ENCODE peak calls at places on chromosomes 2 and 18, in ten cellular contexts. Z is Peyer's patch, S is endothelial cell of umbilical vein, Y is right lobe of liver, W is adrenal gland, V is IMR-90, N is A549, R is tibial nerve, L is transverse colon, X is heart left ventricle. M is an unnamed sample. For H3K4me1, the result is how much of the 10 kb centered on the place peaks cover.

GRCh38 chr2:227818569-227819397 is 5.1 kb downstream of the CCL20 start:
- DNase-seq in L (peak), R (peak), W (peak), S (no peak), X (peak), Z (no peak), N (peak), V (no peak), Y (peak), M (peak)

GRCh38 chr2:120650022-120650644 is 85.5 kb upstream of the GLI2 start:
- DNase-seq in V (no peak), Z (no peak), Y (no peak), L (no peak), N (no peak), S (no peak), R (no peak), X (no peak), W (no peak), M (no peak)

GRCh38 chr2:97751752-97752151 is 38.4 kb downstream of the ZAP70 start:
- DNase-seq in N (no peak), Y (no peak), R (no peak), X (peak), Z (no peak), L (no peak), V (peak), W (no peak), S (no peak), M (no peak)

GRCh38 chr2:230129343-230129742 is 60.6 kb upstream of the SLC16A14 start:
- DNase-seq in Z (no peak), S (no peak), Y (no peak), V (no peak), W (no peak), N (no peak), R (no peak), L (no peak), X (no peak), M (no peak)

GRCh38 chr18:76572517-76573247 is 77.6 kb upstream of the ZNF516 start:
- DNase-seq in Z (no peak), W (no peak), L (no peak), S (no peak), Y (peak), N (peak), X (no peak), V (no peak), R (no peak), M (no peak)

GRCh38 chr2:23649819-23650218 is 264.8 kb downstream of the KLHL29 start:
- DNase-seq in N (no peak), Y (no peak), R (no peak), S (peak), W (peak), V (peak), Z (no peak), L (no peak), X (no peak), M (no peak)

GRCh38 chr2:126945118-126945517 is 46.4 kb downstream of the TEX51 start:
- DNase-seq in X (no peak), N (no peak), W (no peak), R (no peak), L (no peak), S (no peak), Y (no peak), V (no peak), Z (no peak), M (no peak)

GRCh38 chr18:3104190-3105054 is 91.5 kb upstream of the LPIN2 start:
- DNase-seq in S (peak), Y (no peak), W (no peak), L (no peak), V (peak), Z (no peak), N (no peak), X (no peak), R (no peak), M (no peak)

GRCh38 chr2:18871430-18871829 is 282.1 kb upstream of the NT5C1B start:
- DNase-seq in Z (no peak), N (no peak), X (no peak), Y (no peak), R (no peak), L (no peak), S (no peak), W (no peak), V (no peak), M (no peak)

GRCh38 chr2:74856004-74856578 is 22.2 kb downstream of the HK2 start:
- DNase-seq in Z (peak), X (no peak), S (no peak), N (peak), V (no peak), L (peak), W (no peak), R (no peak), Y (no peak), M (no peak)

GRCh38 chr2:63465633-63466032 is 122.6 kb downstream of the WDPCP start:
- DNase-seq in S (no peak), W (no peak), L (no peak), V (peak), X (no peak), Z (no peak), R (no peak), Y (no peak), N (no peak), M (no peak)

GRCh38 chr2:185456517-185456916 is 282.1 kb upstream of the FSIP2 start:
- DNase-seq in Z (no peak), Y (no peak), W (no peak), R (no peak), N (no peak), L (no peak), X (no peak), V (no peak), S (no peak), M (no peak)

GRCh38 chr2:121099329-121100318 is 185.4 kb downstream of the TFCP2L1 start:
- DNase-seq in X (peak), V (no peak), W (no peak), L (peak), Y (no peak), Z (no peak), N (peak), S (no peak), R (no peak), M (no peak)

GRCh38 chr2:134602666-134603065 is 116.1 kb downstream of the TMEM163 start:
- DNase-seq in Z (no peak), N (no peak), S (no peak), R (no peak), V (no peak), W (no peak), L (no peak), Y (no peak), X (no peak), M (no peak)

GRCh38 chr2:151007365-151007764 is 254.3 kb downstream of the RBM43 start:
- DNase-seq in L (no peak), V (peak), W (no peak), X (peak), R (no peak), Z (no peak), Y (no peak), N (no peak), S (no peak), M (no peak)

GRCh38 chr18:63042351-63042750 is 277.2 kb downstream of the BCL2 start:
- DNase-seq in V (no peak), Y (no peak), W (no peak), N (no peak), Z (no peak), X (no peak), R (no peak), S (no peak), L (no peak), M (no peak)

GRCh38 chr18:7117390-7118355 is at the start of gene LAMA1:
- DNase-seq in V (peak), S (no peak), L (no peak), N (no peak), Z (no peak), R (no peak), W (no peak), Y (peak), X (no peak), M (no peak)

GRCh38 chr2:127256866-127257265 is 36.8 kb upstream of the CYP27C1 start:
- DNase-seq in Z (no peak), V (no peak), R (no peak), X (no peak), L (no peak), Y (no peak), S (no peak), N (no peak), W (no peak), M (no peak)

GRCh38 chr2:238947920-238948710 is 100.2 kb downstream of the TWIST2 start:
- DNase-seq in V (peak), L (no peak), S (peak), R (peak), Z (peak), X (peak), N (peak), W (no peak), Y (no peak), M (peak)

GRCh38 chr2:240998706-240999000 is 235 bp downstream of the SNED1 start:
- DNase-seq in V (no peak), Y (no peak), L (no peak), R (no peak), W (no peak), S (no peak), X (no peak), N (no peak), Z (no peak), M (no peak)

GRCh38 chr2:149225446-149225845 is 104.9 kb upstream of the LYPD6 start:
- DNase-seq in V (no peak), S (no peak), R (no peak), N (no peak), Y (no peak), W (no peak), L (no peak), Z (no peak), X (no peak), M (no peak)

GRCh38 chr18:62611395-62612241 is 88.8 kb downstream of the ZCCHC2 start:
- DNase-seq in N (no peak), V (no peak), Z (no peak), Y (no peak), L (no peak), R (no peak), X (peak), S (no peak), W (no peak), M (peak)

GRCh38 chr2:128362186-128362888 is 43.7 kb upstream of the HS6ST1 start:
- DNase-seq in V (no peak), Y (no peak), L (no peak), Z (peak), N (no peak), S (no peak), R (no peak), W (no peak), X (no peak), M (no peak)

GRCh38 chr2:132438650-132439030 is 22.0 kb downstream of the GPR39 start:
- DNase-seq in V (peak), Y (no peak), Z (no peak), N (peak), R (no peak), W (no peak), X (no peak), S (peak), L (no peak), M (no peak)

GRCh38 chr18:7885763-7886295 is 318.7 kb downstream of the PTPRM start:
- DNase-seq in S (no peak), X (no peak), W (no peak), R (no peak), Y (no peak), V (no peak), Z (no peak), L (no peak), N (no peak), M (no peak)

GRCh38 chr2:159285929-159286708 is at the start of gene WDSUB1:
- DNase-seq in S (peak), V (peak), N (peak), R (peak), Z (peak), X (peak), L (peak), W (peak), Y (peak), M (peak)

GRCh38 chr2:42792583-42793313 is at the start of gene HAAO:
- DNase-seq in V (no peak), Y (no peak), R (peak), L (peak), N (no peak), S (peak), X (peak), W (no peak), Z (peak), M (peak)

DNA sequence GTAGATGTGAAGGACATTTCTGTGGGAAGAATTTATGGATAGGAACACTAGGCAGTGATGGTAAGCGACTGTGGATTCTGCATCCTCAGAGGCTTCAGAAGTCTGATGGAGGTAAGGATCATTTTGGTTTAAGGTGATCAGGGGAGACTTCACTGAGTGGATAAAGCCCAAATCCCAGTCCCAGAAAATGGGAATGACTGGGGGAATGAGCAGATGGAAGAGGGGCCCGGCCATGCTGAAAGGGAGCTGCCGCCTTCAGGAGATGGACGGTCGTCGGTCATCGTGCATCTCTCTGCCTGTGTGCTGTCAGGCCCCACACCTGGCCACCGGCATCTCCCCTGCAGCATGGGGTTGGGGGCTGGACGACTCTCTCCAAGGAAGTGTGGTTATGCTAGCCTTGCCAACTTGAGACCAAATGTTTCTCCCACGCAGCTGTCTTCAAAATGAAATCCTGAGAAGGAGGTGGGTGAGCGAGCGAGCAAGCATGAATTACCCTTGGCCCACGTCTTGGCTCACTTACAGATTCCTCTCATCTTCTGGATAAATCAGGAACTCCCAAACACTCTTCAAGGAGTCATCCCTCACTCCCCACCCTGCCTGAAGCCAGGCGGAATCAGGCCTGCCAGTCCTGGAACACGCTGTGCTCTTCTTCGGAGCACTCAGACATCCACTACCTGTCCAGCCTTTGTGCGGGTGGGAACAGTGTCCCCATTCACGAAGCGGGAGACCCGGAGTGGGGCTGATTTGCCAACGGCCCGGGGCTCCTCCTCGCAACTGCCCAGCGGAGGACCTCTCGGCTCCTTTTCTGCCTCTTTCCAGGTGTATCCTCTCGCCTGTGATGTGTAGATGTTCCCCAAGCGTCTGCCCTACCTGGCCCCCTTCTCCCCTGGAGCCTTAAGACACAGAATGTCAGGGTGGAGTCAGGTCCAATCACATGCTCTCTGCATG is 85.6 kb downstream of the PRKCE start:
- DNase-seq in V (peak), N (no peak), Y (no peak), S (no peak), R (no peak), X (no peak), W (no peak), L (no peak), Z (no peak), M (peak)
- H3K4me1 ChIP-seq in V (under half), N (under half), Y (under half), S (under half), R (under half), X (under half), W (under half), L (under half), Z (under half), M (under half)

GRCh38 chr2:232476045-232476444 is 11.6 kb downstream of the ECEL1 start:
- DNase-seq in R (no peak), Z (no peak), W (peak), X (no peak), S (no peak), Y (no peak), N (no peak), V (no peak), L (no peak), M (no peak)

GRCh38 chr2:232476791-232477190 is 10.8 kb downstream of the ECEL1 start:
- DNase-seq in V (no peak), L (no peak), Y (peak), S (no peak), X (no peak), N (no peak), R (no peak), Z (peak), W (peak), M (no peak)

GRCh38 chr2:232479341-232480200 is 8.1 kb downstream of the ECEL1 start:
- DNase-seq in Y (peak), W (peak), N (no peak), V (no peak), L (no peak), X (peak), S (no peak), Z (no peak), R (no peak), M (no peak)

GRCh38 chr2:232478571-232479340 is 8.9 kb downstream of the ECEL1 start:
- DNase-seq in Z (peak), Y (peak), R (no peak), N (no peak), S (no peak), W (peak), X (peak), L (no peak), V (no peak), M (no peak)

DNA sequence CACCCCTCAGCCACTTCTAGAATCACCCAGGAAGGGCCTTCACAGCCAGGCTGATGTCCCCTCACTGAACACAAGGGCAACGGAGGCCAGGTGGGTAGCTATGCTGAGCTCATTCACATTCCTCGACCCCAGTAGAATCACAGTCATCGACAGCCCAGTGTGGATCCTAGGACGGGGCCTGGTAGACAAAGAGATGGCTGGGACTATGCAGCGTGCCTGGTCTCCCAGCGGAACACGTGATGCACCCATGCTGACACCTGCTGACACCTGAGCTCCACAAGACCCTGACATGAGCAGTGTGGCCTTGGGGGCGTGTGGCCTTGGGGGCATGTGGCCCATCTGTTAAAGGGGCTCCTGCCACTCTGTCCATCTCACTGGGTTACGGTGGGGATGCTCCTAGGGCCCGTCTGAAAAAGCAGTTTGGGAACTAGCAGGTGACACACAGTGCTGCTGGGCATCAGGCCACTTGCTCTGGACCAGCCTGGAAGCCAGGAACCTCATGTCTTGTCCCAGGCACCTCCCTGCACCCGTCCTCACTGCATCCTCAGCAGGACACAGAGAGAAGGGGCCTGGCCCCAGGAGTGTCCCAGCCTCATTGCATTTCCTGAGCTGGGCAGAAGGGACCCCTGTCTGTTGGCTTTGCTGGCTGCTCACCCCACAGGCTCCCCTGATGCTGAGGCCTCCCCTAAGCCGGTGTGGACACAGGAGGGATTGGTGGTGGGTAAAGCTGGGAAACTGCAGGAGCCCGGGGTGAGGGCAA is 9.7 kb downstream of the ECEL1 start:
- DNase-seq in X (peak), N (no peak), Y (no peak), S (no peak), L (no peak), V (no peak), Z (peak), W (peak), R (no peak), M (no peak)
- TF ChIP-seq POLR2A in X (no peak), N (no peak), Y (no peak), S (no peak), L (no peak), V (no peak), Z (no peak), W (no peak), R (no peak), M (no peak)

DNA sequence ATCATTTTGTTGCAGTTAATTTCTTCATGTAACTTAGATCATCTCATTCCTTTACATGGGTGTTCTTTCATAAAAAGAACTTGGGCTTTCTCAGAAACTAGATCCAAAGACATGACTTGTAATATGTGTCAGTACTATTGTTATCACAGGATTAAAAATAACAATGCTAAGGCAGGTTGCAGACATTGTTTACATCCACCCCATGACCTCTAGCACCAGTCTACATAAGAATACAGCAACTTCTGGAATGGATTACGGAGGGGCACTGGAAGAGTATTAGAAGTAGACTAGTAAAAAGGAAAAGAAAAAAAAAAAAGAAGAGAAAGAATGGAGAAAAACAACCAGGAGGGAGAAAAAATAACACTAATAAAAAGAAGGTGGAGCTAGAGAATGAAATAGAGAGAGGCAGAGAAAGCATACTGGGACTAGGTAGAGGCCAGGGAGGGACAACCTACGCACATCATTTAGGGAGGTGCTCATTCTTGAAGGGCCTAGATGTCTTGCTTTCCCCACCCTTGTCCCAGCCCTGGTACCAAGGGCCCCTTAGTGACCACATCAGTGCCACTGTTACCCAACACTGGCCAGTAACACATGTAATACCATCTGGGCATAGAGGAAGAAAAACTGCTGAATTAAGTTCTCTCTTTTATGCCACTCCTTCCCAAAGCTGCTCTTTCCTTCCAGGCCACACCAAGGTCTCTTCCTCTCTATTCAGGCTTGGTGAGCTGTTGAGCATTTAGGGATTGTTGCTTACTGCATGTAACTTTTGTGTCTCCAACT is 70.6 kb upstream of the KLF7 start:
- DNase-seq in S (peak), Z (no peak), Y (no peak), R (no peak), V (no peak), X (peak), W (peak), N (no peak), L (no peak), M (no peak)
- H3K4me1 ChIP-seq in S (under half), Z (under half), Y (under half), R (under half), V (under half), X (under half), W (under half), N (under half), L (under half), M (under half)

DNA sequence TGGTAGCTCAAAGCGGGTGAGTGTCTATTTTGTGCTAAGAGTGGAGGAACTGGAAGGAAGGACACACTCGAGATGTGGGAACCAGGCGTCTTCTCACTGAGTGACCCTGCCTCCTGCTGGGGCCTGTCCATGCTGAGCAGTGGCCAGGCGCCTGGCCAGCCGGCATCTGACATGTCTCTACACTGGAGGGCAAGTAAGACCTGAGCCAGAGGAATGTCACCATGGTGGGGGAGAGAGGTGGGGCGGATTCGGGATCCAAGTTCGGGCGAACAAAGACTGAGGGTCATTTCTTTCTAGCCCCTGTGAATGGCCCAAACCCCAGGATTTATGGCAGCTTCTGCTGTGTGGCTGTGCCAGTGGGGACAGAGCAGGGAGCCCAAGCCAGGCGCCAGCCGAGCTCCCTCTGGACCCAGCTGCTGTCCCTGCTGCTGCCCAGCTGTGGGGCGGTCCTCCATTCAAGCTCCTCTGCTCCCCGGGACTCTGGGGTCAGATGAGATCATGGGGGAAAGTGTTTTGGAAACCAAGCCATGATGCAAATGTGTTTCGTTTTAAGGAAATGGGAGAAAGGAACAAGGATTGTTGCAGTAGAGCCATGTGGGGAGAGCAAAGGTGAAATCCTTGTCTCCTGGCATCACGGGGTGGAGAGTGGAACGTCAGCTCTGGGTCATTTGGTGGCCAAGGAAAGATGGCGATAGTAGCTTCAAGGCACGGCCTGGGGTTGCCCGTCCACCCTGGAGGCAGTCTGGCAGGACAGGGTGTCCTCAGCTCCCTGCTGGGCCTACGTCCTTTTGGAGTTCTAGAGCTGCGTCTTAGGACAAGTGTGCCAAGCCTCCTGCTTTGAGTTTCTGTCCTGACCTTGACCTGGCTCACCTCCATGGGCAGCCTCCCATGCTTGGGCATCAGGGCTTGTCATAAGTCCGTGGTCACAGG is 8.1 kb downstream of the ACKR3 start:
- DNase-seq in V (no peak), Z (no peak), W (no peak), R (no peak), X (peak), Y (no peak), L (no peak), S (peak), N (no peak), M (no peak)
- TF ChIP-seq POLR2A in V (no peak), Z (no peak), W (no peak), R (no peak), X (no peak), Y (no peak), L (peak), S (no peak), N (no peak), M (no peak)